ENCODE peak calls at places on chromosomes 2 and 18, in eight cellular contexts. E is fibroblast of lung, Z is SJSA1, R is hepatocyte, M is GM23338, U is mucosa of descending colon, I is aorta, V is right cardiac atrium. F is an unnamed sample.

GRCh38 chr18:11516988-11517630 is 92.3 kb upstream of the SLC35G4 start:
- DNase-seq in V (peak), I (no peak), U (no peak), E (peak), Z (no peak), M (no peak), R (peak), F (no peak)

GRCh38 chr2:74264281-74264680 is 65.9 kb downstream of the MTHFD2 start:
- DNase-seq in V (no peak), R (no peak), E (no peak), M (no peak), Z (no peak), I (no peak), U (no peak), F (no peak)

GRCh38 chr2:3222636-3223035 is 155.0 kb downstream of the EIPR1 start:
- DNase-seq in Z (no peak), I (no peak), V (no peak), U (no peak), E (no peak), R (no peak), M (no peak), F (no peak)

GRCh38 chr2:66553370-66553769 is 118.4 kb downstream of the MEIS1 start:
- DNase-seq in E (peak), V (peak), M (no peak), U (no peak), I (peak), Z (no peak), R (peak), F (peak)

GRCh38 chr2:149715005-149715592 is 127.5 kb upstream of the MMADHC start:
- DNase-seq in R (peak), M (peak), I (no peak), U (peak), V (no peak), E (peak), Z (peak), F (peak)

GRCh38 chr18:3603460-3604259 is 153.7 kb downstream of the TGIF1 start:
- DNase-seq in V (peak), U (peak), R (peak), I (no peak), Z (peak), M (peak), E (peak), F (peak)

GRCh38 chr2:175605989-175606841 is 395.9 kb downstream of the LNPK start:
- DNase-seq in V (no peak), I (no peak), E (peak), M (peak), U (no peak), Z (no peak), R (peak), F (peak)

GRCh38 chr2:219030177-219030940 is 11.0 kb downstream of the CFAP65 start:
- DNase-seq in U (no peak), E (no peak), V (no peak), M (no peak), R (no peak), Z (no peak), I (no peak), F (no peak)

GRCh38 chr2:223722226-223722625 is 115.2 kb downstream of the AP1S3 start:
- DNase-seq in R (no peak), U (no peak), V (no peak), I (no peak), M (no peak), E (no peak), Z (no peak), F (no peak)

GRCh38 chr2:199484927-199485326 is 27.2 kb upstream of the SATB2 start:
- DNase-seq in U (peak), Z (no peak), E (no peak), M (peak), V (no peak), R (no peak), I (no peak), F (no peak)

GRCh38 chr2:20196053-20196880 is 28.7 kb downstream of the SDC1 start:
- DNase-seq in U (peak), E (no peak), M (no peak), R (peak), V (no peak), Z (no peak), I (no peak), F (no peak)

GRCh38 chr2:120763516-120763915 is 27.8 kb downstream of the GLI2 start:
- DNase-seq in E (peak), Z (no peak), V (peak), M (no peak), U (peak), R (no peak), I (peak), F (no peak)

GRCh38 chr2:10035633-10036032 is 7.7 kb upstream of the KLF11 start:
- DNase-seq in M (no peak), V (peak), I (peak), R (no peak), Z (no peak), E (no peak), U (no peak), F (no peak)

GRCh38 chr2:119407430-119408220 is 24.0 kb upstream of the TMEM37 start:
- DNase-seq in I (no peak), Z (peak), E (peak), R (peak), M (peak), V (no peak), U (peak), F (peak)

GRCh38 chr2:42753188-42753813 is 10.6 kb downstream of the OXER1 start:
- DNase-seq in E (no peak), U (no peak), Z (no peak), R (no peak), M (no peak), I (no peak), V (no peak), F (no peak)

GRCh38 chr2:220696280-220696669 is 875.8 kb downstream of the EPHA4 start:
- DNase-seq in I (no peak), R (no peak), U (no peak), Z (no peak), V (no peak), E (no peak), M (no peak), F (peak)

GRCh38 chr18:42578781-42579180 is 536.7 kb downstream of the RIT2 start:
- DNase-seq in M (no peak), E (no peak), I (no peak), U (no peak), V (no peak), R (no peak), Z (no peak), F (peak)

GRCh38 chr2:40244251-40245010 is 207.5 kb downstream of the SLC8A1 start:
- DNase-seq in V (peak), Z (peak), U (peak), I (peak), M (peak), E (peak), R (peak), F (peak)

GRCh38 chr2:224545884-224546644 is 39.1 kb downstream of the CUL3 start:
- DNase-seq in M (no peak), R (no peak), I (no peak), U (no peak), V (no peak), E (peak), Z (no peak), F (no peak)

GRCh38 chr2:16068233-16068940 is 128.0 kb downstream of the MYCN start:
- DNase-seq in M (no peak), R (peak), U (no peak), Z (no peak), E (no peak), V (no peak), I (no peak), F (no peak)

GRCh38 chr2:63698825-63699548 is 110.2 kb downstream of the MDH1 start:
- DNase-seq in M (peak), E (peak), V (peak), R (peak), I (peak), Z (peak), U (peak), F (peak)

GRCh38 chr18:79576686-79577351 is 102.8 kb upstream of the CTDP1 start:
- DNase-seq in U (no peak), I (peak), E (peak), V (peak), Z (no peak), M (no peak), R (peak), F (no peak)

GRCh38 chr2:120572226-120572625 is 163.4 kb upstream of the GLI2 start:
- DNase-seq in M (no peak), I (no peak), R (no peak), U (no peak), E (no peak), Z (no peak), V (no peak), F (no peak)

GRCh38 chr2:198441876-198442275 is 637.5 kb downstream of the PLCL1 start:
- DNase-seq in R (no peak), I (no peak), M (no peak), E (peak), Z (no peak), U (no peak), V (no peak), F (peak)

GRCh38 chr2:21198637-21199036 is 74.9 kb downstream of the TDRD15 start:
- DNase-seq in I (no peak), Z (no peak), M (no peak), R (no peak), E (no peak), V (no peak), U (no peak), F (no peak)

GRCh38 chr2:241854342-241855244 is 4.1 kb downstream of the PDCD1 start:
- DNase-seq in E (no peak), I (peak), Z (no peak), R (no peak), U (no peak), V (peak), M (no peak), F (no peak)

GRCh38 chr2:207991944-207992343 is 33.4 kb downstream of the PLEKHM3 start:
- DNase-seq in E (no peak), Z (no peak), M (no peak), V (no peak), R (no peak), I (no peak), U (no peak), F (no peak)

GRCh38 chr18:21669736-21670135 is 34.8 kb downstream of the ABHD3 start:
- DNase-seq in V (no peak), Z (no peak), I (no peak), M (no peak), E (no peak), R (no peak), U (peak), F (peak)

GRCh38 chr2:240604291-240604938 is 17.9 kb downstream of the CAPN10 start:
- DNase-seq in M (peak), U (peak), R (peak), E (peak), V (peak), Z (peak), I (peak), F (no peak)

GRCh38 chr2:162490052-162490717 is 146.3 kb downstream of the GCA start:
- DNase-seq in R (no peak), Z (no peak), U (no peak), E (no peak), I (no peak), V (no peak), M (no peak), F (peak)
- H3K4me3 ChIP-seq in R (no peak), Z (no peak), U (no peak), E (no peak), I (no peak), V (no peak), M (no peak), F (no peak)

DNA sequence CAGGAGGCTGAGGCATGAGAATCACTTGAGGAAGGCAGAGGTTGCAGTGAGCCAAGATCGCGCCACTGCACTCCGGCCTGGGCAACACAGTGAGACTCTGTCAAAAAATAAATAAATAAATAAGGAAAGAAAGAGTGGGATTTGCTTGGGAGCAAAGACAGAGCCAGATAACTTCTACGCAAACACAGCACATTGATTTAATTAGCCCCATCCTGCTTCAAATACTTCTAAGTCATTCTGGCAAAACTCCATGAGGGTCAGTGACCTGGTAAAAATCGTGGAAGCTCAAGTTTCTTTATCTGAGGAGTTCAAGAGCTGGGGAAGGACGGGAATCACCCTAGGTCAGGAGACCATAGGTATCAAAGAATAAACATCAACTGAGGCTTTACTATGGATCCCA is 70.6 kb upstream of the TCF7L1 start:
- DNase-seq in Z (no peak), U (no peak), M (no peak), R (no peak), I (no peak), V (no peak), E (peak), F (no peak)
- H3K4me3 ChIP-seq in Z (no peak), U (no peak), M (no peak), R (no peak), I (no peak), V (no peak), E (no peak), F (no peak)

GRCh38 chr18:457533-457932 is 43.0 kb downstream of the COLEC12 start:
- DNase-seq in U (no peak), R (peak), M (no peak), V (no peak), I (no peak), E (peak), Z (no peak), F (no peak)

GRCh38 chr18:458016-458415 is 42.5 kb downstream of the COLEC12 start:
- DNase-seq in M (no peak), R (no peak), V (no peak), U (no peak), E (no peak), Z (no peak), I (no peak), F (no peak)

GRCh38 chr18:456361-456821 is 44.1 kb downstream of the COLEC12 start:
- DNase-seq in M (no peak), I (peak), Z (no peak), E (peak), R (peak), U (peak), V (peak), F (no peak)

GRCh38 chr18:459801-460200 is 40.7 kb downstream of the COLEC12 start:
- DNase-seq in M (no peak), U (no peak), R (no peak), V (no peak), Z (no peak), E (no peak), I (no peak), F (no peak)

DNA sequence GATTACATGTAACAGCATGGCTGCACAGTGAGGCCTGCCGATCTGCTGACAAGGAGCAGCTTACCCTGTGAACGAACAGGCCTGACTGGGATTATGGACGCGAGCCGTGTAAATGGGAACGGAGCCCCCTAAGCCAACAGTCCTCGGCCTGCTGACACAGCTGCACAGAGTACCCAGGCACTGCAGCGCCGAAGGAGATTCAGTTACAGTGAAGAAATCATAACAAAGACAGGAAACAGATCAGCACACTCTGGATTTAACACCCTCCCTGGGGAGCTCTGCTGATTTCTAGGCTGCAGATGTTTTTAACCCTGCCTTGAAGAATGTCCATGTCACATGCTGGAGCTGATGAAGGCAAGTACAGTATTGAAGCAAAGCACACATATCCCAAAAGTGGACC is 43.4 kb downstream of the COLEC12 start:
- DNase-seq in M (no peak), Z (peak), I (peak), R (peak), U (peak), E (peak), V (peak), F (no peak)
- H3K4me3 ChIP-seq in M (no peak), Z (no peak), I (peak), R (no peak), U (no peak), E (no peak), V (peak), F (no peak)

DNA sequence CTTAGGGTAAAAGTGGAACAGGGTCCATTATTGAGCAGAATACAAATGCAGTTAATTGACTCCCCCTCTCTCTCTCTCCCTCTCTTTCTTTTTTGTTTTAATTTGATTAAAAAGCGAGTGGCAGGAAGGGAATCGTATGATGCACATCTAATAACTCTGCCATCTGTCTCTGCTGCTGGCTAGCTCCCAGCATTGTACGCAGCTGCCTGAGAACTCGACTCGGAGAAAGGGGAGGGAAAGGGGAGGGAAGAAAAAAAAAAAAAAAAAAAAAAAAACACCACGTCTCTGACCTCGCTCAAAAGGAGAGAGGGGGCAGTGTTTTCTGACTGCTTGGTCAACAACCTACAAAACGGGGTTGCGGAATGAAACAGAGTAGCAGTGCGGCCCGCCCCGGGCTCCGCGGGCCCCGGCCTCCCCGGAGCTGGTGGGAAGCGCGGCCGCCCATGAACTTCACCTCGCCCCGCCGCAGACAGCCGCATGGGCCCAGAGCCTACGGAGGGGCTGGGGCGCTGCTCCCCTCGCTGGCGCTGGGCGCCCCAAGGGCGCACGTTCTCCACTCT is 265.7 kb downstream of the TCF4 start:
- DNase-seq in I (peak), M (peak), E (peak), Z (peak), R (peak), V (peak), U (peak), F (peak)
- H3K4me3 ChIP-seq in I (peak), M (peak), E (peak), Z (peak), R (peak), V (peak), U (no peak), F (peak)

GRCh38 chr2:30165617-30166016 is 18.8 kb downstream of the YPEL5 start:
- DNase-seq in I (no peak), R (no peak), V (no peak), Z (no peak), E (no peak), U (peak), M (no peak), F (no peak)
- H3K4me3 ChIP-seq in I (no peak), R (no peak), V (no peak), Z (no peak), E (no peak), U (no peak), M (no peak), F (no peak)

DNA sequence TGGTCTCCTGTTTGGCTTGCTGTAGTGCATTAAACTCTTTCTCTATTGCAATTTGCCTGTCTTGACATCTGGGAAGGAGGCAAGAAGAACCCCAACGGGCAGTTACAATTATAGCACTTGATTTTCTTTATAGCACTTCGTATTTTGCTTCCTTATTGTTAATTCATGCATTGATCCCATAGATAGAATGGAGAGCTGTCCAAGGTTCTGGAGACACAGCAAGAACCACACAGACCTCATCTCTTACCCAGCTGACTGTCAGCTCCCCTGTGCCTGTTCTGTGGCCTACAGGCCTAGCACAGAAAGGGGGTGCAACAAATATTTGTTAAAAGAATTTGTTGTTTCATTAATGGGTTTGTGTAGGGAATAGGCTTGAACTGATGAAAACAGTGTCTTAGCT is 194.3 kb downstream of the GALNT1 start:
- DNase-seq in Z (no peak), U (no peak), R (no peak), V (no peak), E (peak), M (peak), I (no peak), F (peak)
- H3K4me3 ChIP-seq in Z (no peak), U (no peak), R (no peak), V (no peak), E (no peak), M (no peak), I (no peak), F (no peak)

F was measured in bronchial epithelial cell.